ENCODE peak calls at places on chromosome 14, in five cellular contexts. D, G, E, I and P are unnamed samples.

GRCh38 chr14:69616408-69616773 is 5.0 kb downstream of the SUSD6 start:
- DNase-seq in D (no peak), G (no peak), E (no peak), I (no peak), P (no peak)

GRCh38 chr14:101220921-101221510 is 317.5 kb upstream of the RTL1 start:
- DNase-seq in D (no peak), G (no peak), E (no peak), I (no peak), P (no peak)

GRCh38 chr14:104428333-104428851 is 151.2 kb upstream of the C14orf180 start:
- DNase-seq in D (no peak), G (no peak), E (no peak), I (no peak), P (no peak)

GRCh38 chr14:63902375-63902976 is 49.7 kb downstream of the SYNE2 start:
- DNase-seq in D (no peak), G (no peak), E (no peak), I (no peak), P (no peak)

GRCh38 chr14:55136241-55136640 is 7.2 kb downstream of the LGALS3 start:
- DNase-seq in D (peak; percentile 77), G (peak; percentile 75), E (no peak), I (no peak), P (no peak)

GRCh38 chr14:93047187-93047586 is 68.5 kb downstream of the ITPK1 start:
- DNase-seq in D (no peak), G (no peak), E (no peak), I (no peak), P (no peak)

GRCh38 chr14:70401643-70402042 is 15.2 kb downstream of the SYNJ2BP start:
- DNase-seq in D (no peak), G (no peak), E (no peak), I (no peak), P (no peak)

GRCh38 chr14:105303949-105304348 is 3.1 kb upstream of the BRF1 start:
- DNase-seq in D (no peak), G (no peak), E (no peak), I (peak; percentile 24), P (no peak)

GRCh38 chr14:77301103-77301502 is 19.6 kb downstream of the POMT2 start:
- DNase-seq in D (peak; percentile 81), G (peak; percentile 85), E (peak; percentile 88), I (peak; percentile 83), P (peak; percentile 83)

GRCh38 chr14:35766700-35767082 is 42.4 kb downstream of the RALGAPA1 start:
- DNase-seq in D (no peak), G (no peak), E (no peak), I (no peak), P (no peak)

GRCh38 chr14:69901113-69901951 is 22.1 kb downstream of the SMOC1 start:
- DNase-seq in D (no peak), G (peak; percentile 63), E (no peak), I (no peak), P (no peak)

GRCh38 chr14:22887260-22887989 is 4.4 kb downstream of the REM2 start:
- DNase-seq in D (peak; percentile 79), G (peak; percentile 66), E (peak; percentile 95), I (peak; percentile 78), P (peak; percentile 44)

GRCh38 chr14:54637829-54638446 is 71.0 kb downstream of the SAMD4A start:
- DNase-seq in D (peak; percentile 86), G (peak; percentile 49), E (peak; percentile 97), I (no peak), P (no peak)

GRCh38 chr14:47278233-47278842 is 397.1 kb downstream of the MDGA2 start:
- DNase-seq in D (peak; percentile 9), G (no peak), E (peak; percentile 70), I (peak; percentile 41), P (peak; percentile 66)

GRCh38 chr14:44833376-44833775 is 128.4 kb downstream of the KLHL28 start:
- DNase-seq in D (peak; percentile 35), G (peak; percentile 27), E (peak; percentile 73), I (no peak), P (no peak)

GRCh38 chr14:102793531-102794328 is 16.5 kb downstream of the TRAF3 start:
- DNase-seq in D (no peak), G (no peak), E (no peak), I (no peak), P (no peak)

GRCh38 chr14:26841920-26842741 is 244.3 kb upstream of the NOVA1 start:
- DNase-seq in D (peak; percentile 97), G (peak; percentile 99), E (peak; percentile 98), I (peak; percentile 14), P (no peak)

GRCh38 chr14:54622189-54622958 is 55.4 kb downstream of the SAMD4A start:
- DNase-seq in D (no peak), G (no peak), E (no peak), I (no peak), P (no peak)

GRCh38 chr14:94031161-94031875 is 5.2 kb downstream of the OTUB2 start:
- DNase-seq in D (no peak), G (no peak), E (no peak), I (no peak), P (no peak)

GRCh38 chr14:21974741-21975140 is 301.1 kb upstream of the OR4E1 start:
- DNase-seq in D (no peak), G (no peak), E (no peak), I (no peak), P (no peak)

GRCh38 chr14:95417492-95417891 is 97.8 kb upstream of the CLMN start:
- DNase-seq in D (no peak), G (no peak), E (no peak), I (no peak), P (no peak)
- TF ChIP-seq CTCF in D (no peak), G (no peak), E (no peak), I (no peak), P (no peak)

GRCh38 chr14:91252901-91253794 is 8.6 kb upstream of the GPR68 start:
- DNase-seq in D (no peak), G (no peak), E (peak; percentile 33), I (peak; percentile 63), P (peak; percentile 38)
- TF ChIP-seq CTCF in D (peak; percentile 16), G (no peak), E (no peak), I (no peak), P (peak; percentile 42)

GRCh38 chr14:91155626-91156089 is 41.8 kb downstream of the DGLUCY start:
- DNase-seq in D (no peak), G (no peak), E (no peak), I (no peak), P (no peak)
- TF ChIP-seq CTCF in D (peak; percentile 4), G (no peak), E (peak; percentile 32), I (no peak), P (peak; percentile 18)

GRCh38 chr14:20698018-20698329 is 9.4 kb downstream of the ANG start:
- DNase-seq in D (no peak), G (no peak), E (no peak), I (no peak), P (no peak)
- TF ChIP-seq CTCF in D (no peak), G (no peak), E (no peak), I (no peak), P (no peak)

DNA sequence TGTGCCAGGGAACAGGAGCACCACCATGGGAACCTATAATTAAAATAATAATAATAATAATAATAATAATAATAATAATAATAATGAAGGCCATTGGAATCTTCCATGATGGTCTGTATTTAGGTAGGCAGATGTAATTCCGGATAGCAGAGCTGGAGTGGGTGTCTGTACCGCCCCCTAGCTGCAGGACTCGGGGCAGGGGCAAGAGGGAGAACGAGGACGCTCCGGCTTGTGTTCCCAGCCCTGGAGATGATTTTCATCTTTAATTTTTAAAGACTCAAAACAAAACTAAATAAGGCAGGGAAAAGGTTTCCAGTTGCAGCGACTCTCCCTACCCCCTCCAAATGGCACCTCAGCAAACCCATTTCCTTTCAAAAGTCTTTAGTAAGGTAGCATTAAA is 501.1 kb downstream of the VRK1 start:
- DNase-seq in D (no peak), G (no peak), E (peak; percentile 41), I (no peak), P (no peak)
- TF ChIP-seq CTCF in D (no peak), G (no peak), E (peak; percentile 49), I (no peak), P (peak; percentile 37)

GRCh38 chr14:37024166-37024565 is 148.2 kb downstream of the SLC25A21 start:
- DNase-seq in D (no peak), G (no peak), E (peak; percentile 10), I (no peak), P (no peak)
- TF ChIP-seq CTCF in D (no peak), G (no peak), E (peak; percentile 61), I (no peak), P (no peak)